ENCODE peak calls at places on chromosome 17, in five cellular contexts. V is activated T-cell treated with anti-CD3 and anti-CD28 coated beads, Interleukin-2, amount 50 U/mL, for 24 hours; R is stimulated activated CD4-positive, alpha-beta T cell treated with anti-CD3 and anti-CD28 coated beads, Interleukin-2, amount 100 ng/mL, for 24 hours; O is EL; X is ELR. A is an unnamed sample.

GRCh38 chr17:28041844-28042656 is 427 bp upstream of the NLK start:
- DNase-seq in V (no peak), R (no peak), O (no peak), X (peak), A (no peak)

GRCh38 chr17:79045830-79046500 is 22.0 kb downstream of the C1QTNF1 start:
- DNase-seq in V (peak), R (peak), O (peak), X (peak), A (peak)

GRCh38 chr17:61294777-61295176 is 104.9 kb upstream of the TBX2 start:
- DNase-seq in V (no peak), R (no peak), O (peak), X (peak), A (no peak)

GRCh38 chr17:82772026-82772425 is 20.2 kb downstream of the TBCD start:
- DNase-seq in V (no peak), R (no peak), O (peak), X (peak), A (no peak)

GRCh38 chr17:27153005-27153404 is 140.9 kb upstream of the WSB1 start:
- DNase-seq in V (no peak), R (no peak), O (no peak), X (no peak), A (no peak)

GRCh38 chr17:12489307-12489706 is 176.4 kb upstream of the MYOCD start:
- DNase-seq in V (no peak), R (no peak), O (no peak), X (no peak), A (no peak)

GRCh38 chr17:48483471-48484131 is 47.2 kb downstream of the HOXB1 start:
- DNase-seq in V (no peak), R (no peak), O (peak), X (peak), A (peak)

GRCh38 chr17:4716081-4716480 is 5.6 kb downstream of the ARRB2 start:
- DNase-seq in V (no peak), R (no peak), O (no peak), X (no peak), A (no peak)

A was measured in NCI-H1694.